ENCODE peak calls at places on chromosomes 7 and 10, in eight cellular contexts. V is cardiac fibroblast, S is heart right ventricle, W is body of pancreas, A is adipocyte, X is adrenal gland, K is astrocyte of the cerebellum, I is coronary artery. U is an unnamed sample.

GRCh38 chr7:25619963-25620799 is 391.9 kb upstream of the NPVF start:
- DNase-seq in V (peak), S (no peak), W (peak), A (no peak), X (no peak), K (no peak), I (no peak), U (no peak)

GRCh38 chr7:101121996-101122932 is 4.6 kb upstream of the SERPINE1 start:
- DNase-seq in V (peak), S (peak), W (peak), A (peak), X (peak), K (peak), I (peak), U (peak)

GRCh38 chr10:3054816-3055202 is 12.5 kb upstream of the PFKP start:
- DNase-seq in V (peak), S (no peak), W (no peak), A (no peak), X (no peak), K (no peak), I (peak), U (peak)

GRCh38 chr7:116169060-116169459 is 41.3 kb upstream of the TES start:
- DNase-seq in V (peak), S (no peak), W (no peak), A (peak), X (no peak), K (peak), I (no peak), U (peak)

GRCh38 chr7:44313016-44313415 is 12.4 kb downstream of the CAMK2B start:
- DNase-seq in V (no peak), S (no peak), W (no peak), A (no peak), X (no peak), K (no peak), I (peak), U (no peak)

GRCh38 chr7:81506609-81507008 is 263.2 kb downstream of the HGF start:
- DNase-seq in V (peak), S (no peak), W (no peak), A (no peak), X (no peak), K (no peak), I (no peak), U (peak)

GRCh38 chr7:137943132-137943551 is 58.7 kb downstream of the CREB3L2 start:
- DNase-seq in V (peak), S (peak), W (no peak), A (peak), X (peak), K (peak), I (no peak), U (peak)

GRCh38 chr10:96687317-96688012 is 32.8 kb downstream of the PIK3AP1 start:
- DNase-seq in V (no peak), S (no peak), W (no peak), A (no peak), X (no peak), K (no peak), I (no peak), U (no peak)

GRCh38 chr7:44505595-44505994 is 15.1 kb upstream of the NUDCD3 start:
- DNase-seq in V (no peak), S (no peak), W (no peak), A (no peak), X (no peak), K (no peak), I (no peak), U (no peak)

GRCh38 chr7:23357190-23358093 is 58.3 kb downstream of the MALSU1 start:
- DNase-seq in V (peak), S (no peak), W (no peak), A (peak), X (no peak), K (no peak), I (no peak), U (peak)

GRCh38 chr10:132915411-132915810 is 27.0 kb downstream of the CFAP46 start:
- DNase-seq in V (no peak), S (no peak), W (no peak), A (no peak), X (no peak), K (no peak), I (no peak), U (no peak)

GRCh38 chr7:4134204-4134603 is 547.9 kb upstream of the FOXK1 start:
- DNase-seq in V (no peak), S (no peak), W (peak), A (no peak), X (no peak), K (no peak), I (no peak), U (no peak)

GRCh38 chr7:134654104-134654775 is 7.6 kb downstream of the BPGM start:
- DNase-seq in V (no peak), S (no peak), W (no peak), A (no peak), X (no peak), K (no peak), I (no peak), U (no peak)

GRCh38 chr10:69801434-69802315 is at the start of gene COL13A1:
- DNase-seq in V (peak), S (peak), W (peak), A (peak), X (peak), K (no peak), I (no peak), U (peak)

GRCh38 chr10:46299531-46300366 is 13.0 kb downstream of the ANTXRL start:
- DNase-seq in V (no peak), S (no peak), W (no peak), A (no peak), X (no peak), K (no peak), I (no peak), U (no peak)

GRCh38 chr10:24893127-24893526 is 59.3 kb downstream of the PRTFDC1 start:
- DNase-seq in V (peak), S (no peak), W (no peak), A (no peak), X (no peak), K (no peak), I (no peak), U (peak)

GRCh38 chr7:151312831-151313809 is 28.5 kb upstream of the NUB1 start:
- DNase-seq in V (no peak), S (no peak), W (no peak), A (no peak), X (no peak), K (no peak), I (peak), U (no peak)

GRCh38 chr10:115214799-115215198 is 121.6 kb downstream of the ATRNL1 start:
- DNase-seq in V (no peak), S (no peak), W (no peak), A (no peak), X (no peak), K (no peak), I (no peak), U (no peak)

GRCh38 chr7:139976838-139977656 is 85.7 kb downstream of the PARP12 start:
- DNase-seq in V (no peak), S (no peak), W (no peak), A (no peak), X (no peak), K (no peak), I (no peak), U (no peak)

GRCh38 chr10:131231965-131232541 is 79.5 kb downstream of the TCERG1L start:
- DNase-seq in V (no peak), S (no peak), W (no peak), A (no peak), X (no peak), K (no peak), I (no peak), U (no peak)

DNA sequence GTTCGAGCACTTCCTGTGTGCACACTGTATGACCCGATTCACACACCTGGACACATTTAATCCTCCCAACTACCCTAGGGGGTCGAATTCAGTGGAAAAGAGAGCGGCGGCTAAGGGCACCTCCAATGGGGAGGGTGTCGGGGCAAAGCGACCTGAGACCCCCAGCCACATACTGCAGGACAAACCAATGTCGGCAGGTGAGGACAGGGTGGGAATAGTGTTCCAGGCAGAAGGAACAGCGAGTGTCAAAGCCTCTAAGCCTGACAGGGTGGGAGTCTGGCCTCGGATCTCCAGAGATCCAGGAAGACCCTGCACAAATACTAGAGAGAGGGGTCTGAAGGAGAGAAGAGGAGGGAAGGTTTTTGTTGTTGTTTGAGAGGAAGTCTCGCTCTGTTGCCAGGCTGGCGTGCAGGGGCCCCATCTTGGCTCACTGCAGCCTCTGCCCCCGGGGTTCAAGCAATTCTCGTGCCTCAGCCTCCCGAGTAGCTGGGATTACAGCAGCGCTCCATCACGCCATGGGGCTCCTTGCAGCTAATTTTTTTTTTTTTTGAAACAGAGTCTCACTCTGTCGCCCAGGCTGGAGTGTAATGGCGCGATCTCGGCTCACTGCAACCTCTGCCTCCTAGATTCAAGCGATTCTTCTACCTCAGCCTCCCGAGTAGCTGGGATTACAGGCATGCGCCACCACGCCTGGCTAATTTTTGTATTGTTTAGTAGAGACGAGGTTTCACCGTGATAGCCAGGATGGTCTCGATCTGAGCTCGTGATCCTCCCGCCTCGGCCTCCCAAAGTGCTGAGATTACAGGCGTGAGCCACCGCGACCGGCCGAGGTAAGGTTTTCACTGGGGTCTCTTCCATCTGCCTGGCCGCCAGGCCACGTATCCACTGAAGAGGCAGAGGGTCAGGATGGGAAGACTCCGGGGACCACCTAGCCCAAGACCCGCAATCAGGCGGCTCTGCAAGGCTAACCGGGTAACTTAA is 1.2 kb upstream of the ARPC1B start:
- DNase-seq in V (no peak), S (no peak), W (no peak), A (no peak), X (no peak), K (no peak), I (no peak), U (no peak)
- H3K4me3 ChIP-seq in V (no peak), S (peak), W (no peak), A (peak), X (no peak), K (peak), I (peak), U (peak)

GRCh38 chr7:121327671-121328070 is 1.1 kb upstream of the WNT16 start:
- DNase-seq in V (no peak), S (no peak), W (no peak), A (no peak), X (no peak), K (no peak), I (no peak), U (no peak)
- H3K4me3 ChIP-seq in V (no peak), S (no peak), W (no peak), A (no peak), X (no peak), K (no peak), I (no peak), U (no peak)

DNA sequence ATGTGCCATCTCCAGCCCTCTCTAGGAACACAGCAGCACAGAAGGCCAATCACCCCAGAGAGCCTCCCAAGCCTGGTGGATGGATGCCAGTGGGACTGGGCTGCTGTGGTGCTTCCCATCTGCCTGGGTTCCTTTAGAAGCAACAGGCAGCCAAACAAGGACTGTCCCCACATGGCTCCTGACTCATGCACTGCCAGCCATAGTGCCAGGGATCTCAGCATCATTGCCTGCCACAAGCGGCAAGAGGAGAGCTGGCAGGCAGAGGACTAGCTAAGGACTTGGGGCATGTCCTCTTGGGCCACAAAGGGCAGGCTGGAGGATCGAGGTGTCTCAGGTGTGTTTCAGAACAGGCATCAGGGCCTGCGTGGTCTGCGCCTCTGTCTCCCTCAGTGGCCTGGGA is 23.4 kb upstream of the FIGNL1 start:
- DNase-seq in V (no peak), S (no peak), W (no peak), A (no peak), X (peak), K (no peak), I (no peak), U (no peak)
- H3K4me3 ChIP-seq in V (no peak), S (no peak), W (no peak), A (no peak), X (no peak), K (no peak), I (no peak), U (no peak)

GRCh38 chr10:8044331-8044907 is 10.1 kb upstream of the GATA3 start:
- DNase-seq in V (no peak), S (no peak), W (no peak), A (no peak), X (no peak), K (no peak), I (no peak), U (no peak)
- H3K4me3 ChIP-seq in V (no peak), S (no peak), W (no peak), A (peak), X (no peak), K (no peak), I (peak), U (no peak)

DNA sequence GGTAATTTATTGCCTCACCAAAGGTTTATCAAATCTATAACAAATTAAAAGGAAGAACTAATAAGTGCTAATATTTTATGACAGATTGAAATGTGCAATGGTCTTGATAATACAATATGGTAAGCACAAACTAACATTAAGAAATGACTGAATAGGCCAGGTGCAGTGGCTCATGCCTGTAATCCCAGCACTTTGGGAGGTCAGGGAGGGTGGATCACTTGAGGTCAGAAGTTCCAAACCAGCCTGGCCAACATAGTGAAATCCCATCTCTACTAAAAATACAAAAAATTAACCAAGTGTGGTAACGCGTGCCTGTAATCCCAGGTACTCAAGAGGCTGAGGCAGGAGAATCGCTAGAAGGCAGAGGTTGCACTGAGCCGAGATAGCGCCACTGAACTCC is 3.5 kb downstream of the MTPAP start:
- DNase-seq in V (no peak), S (no peak), W (no peak), A (no peak), X (no peak), K (no peak), I (no peak), U (no peak)
- H3K4me3 ChIP-seq in V (no peak), S (no peak), W (no peak), A (no peak), X (no peak), K (no peak), I (no peak), U (no peak)

GRCh38 chr7:143269254-143269653 is 6.0 kb downstream of the GSTK1 start:
- DNase-seq in V (no peak), S (no peak), W (no peak), A (no peak), X (no peak), K (no peak), I (no peak), U (no peak)

GRCh38 chr7:143259765-143260164 is 3.5 kb upstream of the GSTK1 start:
- DNase-seq in V (no peak), S (no peak), W (no peak), A (no peak), X (no peak), K (no peak), I (no peak), U (no peak)

GRCh38 chr7:143263266-143264195 is at the start of gene GSTK1:
- DNase-seq in V (peak), S (peak), W (peak), A (peak), X (peak), K (no peak), I (peak), U (peak)

GRCh38 chr7:143261901-143262300 is 1.3 kb upstream of the GSTK1 start:
- DNase-seq in V (no peak), S (no peak), W (no peak), A (no peak), X (no peak), K (no peak), I (no peak), U (no peak)

GRCh38 chr7:143265017-143265693 is 1.9 kb downstream of the GSTK1 start:
- DNase-seq in V (no peak), S (peak), W (no peak), A (no peak), X (no peak), K (no peak), I (no peak), U (no peak)
- H3K4me3 ChIP-seq in V (no peak), S (peak), W (no peak), A (peak), X (no peak), K (no peak), I (peak), U (no peak)

DNA sequence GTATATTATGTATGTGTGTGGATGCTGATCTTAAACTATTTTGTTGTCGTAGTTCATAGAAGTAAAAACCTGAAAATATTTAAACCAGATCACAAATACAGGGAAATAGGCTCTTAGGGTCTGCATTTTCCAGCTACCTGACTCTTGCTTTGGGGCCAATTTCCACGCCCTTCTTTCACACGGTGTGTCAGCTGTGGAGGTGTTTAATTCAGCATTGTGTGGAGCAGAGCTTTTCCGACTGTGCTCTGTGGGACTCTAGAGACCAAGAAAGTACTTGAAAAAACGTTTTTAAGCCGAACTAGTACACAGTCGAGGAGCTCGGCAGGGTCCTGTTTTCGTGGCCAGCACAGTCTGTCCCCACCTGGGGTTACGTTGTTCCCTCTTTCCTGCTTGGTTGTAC is 80.9 kb upstream of the BTBD16 start:
- DNase-seq in V (no peak), S (no peak), W (no peak), A (no peak), X (no peak), K (no peak), I (no peak), U (no peak)
- H3K4me3 ChIP-seq in V (no peak), S (no peak), W (no peak), A (no peak), X (no peak), K (no peak), I (no peak), U (no peak)

GRCh38 chr7:127769696-127770400 is 117.9 kb downstream of the SND1 start:
- DNase-seq in V (peak), S (no peak), W (no peak), A (peak), X (no peak), K (no peak), I (no peak), U (peak)
- H3K4me3 ChIP-seq in V (no peak), S (no peak), W (no peak), A (no peak), X (no peak), K (no peak), I (no peak), U (no peak)

GRCh38 chr10:78205457-78205856 is 171.8 kb downstream of the RPS24 start:
- DNase-seq in V (no peak), S (no peak), W (no peak), A (no peak), X (no peak), K (no peak), I (no peak), U (no peak)

GRCh38 chr10:78203915-78204818 is 170.5 kb downstream of the RPS24 start:
- DNase-seq in V (peak), S (peak), W (peak), A (no peak), X (peak), K (no peak), I (peak), U (peak)

GRCh38 chr10:78209987-78210386 is 176.3 kb downstream of the RPS24 start:
- DNase-seq in V (no peak), S (no peak), W (no peak), A (no peak), X (no peak), K (no peak), I (no peak), U (no peak)

GRCh38 chr10:78207776-78208175 is 174.1 kb downstream of the RPS24 start:
- DNase-seq in V (no peak), S (no peak), W (no peak), A (no peak), X (no peak), K (no peak), I (no peak), U (no peak)

DNA sequence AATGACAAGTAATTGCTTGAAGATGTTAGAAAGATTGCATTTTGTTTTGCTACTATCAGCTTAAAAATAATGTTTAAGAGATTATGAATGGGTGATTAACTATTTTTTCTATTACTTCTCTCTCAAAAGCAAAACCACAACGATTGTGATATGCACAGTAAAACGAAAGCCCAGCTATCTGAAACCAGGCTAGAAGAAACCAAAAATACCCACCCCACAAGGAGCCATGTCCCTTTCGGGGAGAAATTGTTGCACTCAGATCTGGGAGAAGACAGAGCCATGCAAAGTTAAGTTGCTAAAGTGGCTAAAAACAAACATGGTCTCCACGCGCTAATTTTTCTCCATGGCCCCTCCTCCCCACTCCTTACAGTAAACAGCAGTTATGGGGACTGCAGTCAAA is 173.6 kb downstream of the RPS24 start:
- DNase-seq in V (no peak), S (no peak), W (no peak), A (no peak), X (no peak), K (no peak), I (no peak), U (no peak)
- H3K4me3 ChIP-seq in V (no peak), S (no peak), W (no peak), A (peak), X (no peak), K (no peak), I (no peak), U (no peak)

U was measured in fibroblast of the aortic adventitia.